ENCODE peak calls at places on chromosomes 2 and 18, in six cellular contexts. B is psoas muscle, K is kidney, Z is breast epithelium, J is RWPE2, N is tibial artery. X is an unnamed sample.
A peak's percentile ranks its signal among the peaks of the same experiment; 100 is the strongest.

GRCh38 chr2:11158916-11159573 is 3.8 kb downstream of the SLC66A3 start:
- DNase-seq in J (no peak), B (no peak), K (no peak), N (no peak), Z (no peak), X (no peak)

GRCh38 chr2:236164201-236164982 is 3.8 kb downstream of the GBX2 start:
- DNase-seq in K (peak; percentile 77), N (no peak), B (no peak), Z (no peak), J (no peak), X (no peak)

GRCh38 chr2:118049140-118050128 is 35.6 kb upstream of the CCDC93 start:
- DNase-seq in J (no peak), B (no peak), Z (no peak), K (no peak), N (no peak), X (no peak)

GRCh38 chr2:222364280-222364895 is 60.0 kb upstream of the SGPP2 start:
- DNase-seq in Z (no peak), B (no peak), K (no peak), J (no peak), N (no peak), X (no peak)

GRCh38 chr2:12918841-12919445 is 202.2 kb downstream of the TRIB2 start:
- DNase-seq in B (peak; percentile 75), N (peak; percentile 84), K (peak; percentile 84), J (no peak), Z (no peak), X (peak; percentile 75)

GRCh38 chr2:102677219-102678215 is 58.2 kb downstream of the SLC9A2 start:
- DNase-seq in N (no peak), Z (no peak), K (no peak), J (no peak), B (no peak), X (no peak)

GRCh38 chr18:75133721-75134645 is 75.0 kb downstream of the PTGR3 start:
- DNase-seq in B (no peak), Z (no peak), N (no peak), K (no peak), J (no peak), X (no peak)

GRCh38 chr2:18831916-18832510 is 242.6 kb upstream of the NT5C1B start:
- DNase-seq in B (no peak), K (no peak), J (no peak), N (no peak), Z (no peak), X (peak; percentile 54)

GRCh38 chr2:163779970-163780597 is 44.3 kb upstream of the FIGN start:
- DNase-seq in B (no peak), N (no peak), J (peak; percentile 61), Z (no peak), K (no peak), X (no peak)

GRCh38 chr2:208879666-208880065 is 473.1 kb downstream of the PTH2R start:
- DNase-seq in J (no peak), B (no peak), N (no peak), Z (no peak), K (no peak), X (no peak)

GRCh38 chr2:47401789-47402554 is 984 bp upstream of the MSH2 start:
- DNase-seq in Z (peak; percentile 31), J (no peak), B (no peak), K (no peak), N (no peak), X (no peak)

GRCh38 chr2:71156531-71156930 is 26.1 kb downstream of the MPHOSPH10 start:
- DNase-seq in B (no peak), J (no peak), N (no peak), K (no peak), Z (no peak), X (no peak)

GRCh38 chr2:177584293-177584692 is 191.7 kb downstream of the AGPS start:
- DNase-seq in Z (no peak), B (no peak), N (no peak), J (no peak), K (no peak), X (no peak)

GRCh38 chr2:32423536-32423935 is 66.7 kb downstream of the BIRC6 start:
- DNase-seq in K (no peak), B (no peak), J (no peak), Z (no peak), N (no peak), X (no peak)

GRCh38 chr2:188983427-188984101 is 9.4 kb downstream of the COL3A1 start:
- DNase-seq in K (no peak), N (no peak), Z (no peak), B (no peak), J (no peak), X (no peak)

GRCh38 chr2:72828840-72829507 is 3.1 kb upstream of the EXOC6B start:
- DNase-seq in K (no peak), J (no peak), N (no peak), Z (no peak), B (no peak), X (no peak)

GRCh38 chr2:233059797-233060499 is at the start of gene INPP5D:
- DNase-seq in Z (peak; percentile 48), J (no peak), K (peak; percentile 84), B (peak; percentile 65), N (peak; percentile 61), X (peak; percentile 20)

GRCh38 chr2:52919668-52920067 is 847.9 kb upstream of the CHAC2 start:
- DNase-seq in Z (no peak), B (no peak), J (no peak), K (no peak), N (no peak), X (no peak)

GRCh38 chr2:196336715-196337617 is 165.6 kb upstream of the STK17B start:
- DNase-seq in J (no peak), Z (no peak), B (no peak), K (no peak), N (no peak), X (no peak)

GRCh38 chr2:65549262-65550036 is 117.0 kb upstream of the SPRED2 start:
- DNase-seq in N (no peak), K (no peak), Z (no peak), B (no peak), J (no peak), X (no peak)

GRCh38 chr2:226583715-226584114 is 215.9 kb downstream of the IRS1 start:
- DNase-seq in K (no peak), Z (no peak), J (no peak), N (no peak), B (no peak), X (no peak)

GRCh38 chr18:50194623-50195532 is at the start of gene MYO5B:
- DNase-seq in K (peak; percentile 93), J (peak; percentile 70), B (peak; percentile 56), N (no peak), Z (peak; percentile 73), X (peak; percentile 72)

GRCh38 chr2:143901185-143901842 is 618.6 kb downstream of the ZEB2 start:
- DNase-seq in N (no peak), B (no peak), J (no peak), Z (no peak), K (no peak), X (no peak)

GRCh38 chr18:62781893-62782292 is 66.6 kb downstream of the PHLPP1 start:
- DNase-seq in N (peak; percentile 29), J (peak; percentile 55), Z (no peak), B (peak; percentile 55), K (no peak), X (no peak)

GRCh38 chr18:56382541-56382940 is 255.9 kb downstream of the TXNL1 start:
- DNase-seq in N (no peak), Z (no peak), B (no peak), J (no peak), K (no peak), X (peak; percentile 75)

GRCh38 chr2:101295895-101296294 is 12.6 kb downstream of the RNF149 start:
- DNase-seq in K (no peak), B (no peak), N (no peak), Z (no peak), J (no peak), X (no peak)

GRCh38 chr2:218659988-218660358 is 490 bp downstream of the BCS1L start:
- DNase-seq in B (no peak), J (no peak), Z (no peak), N (no peak), K (no peak), X (no peak)

GRCh38 chr18:9366126-9366714 is 31.6 kb downstream of the TWSG1 start:
- DNase-seq in K (no peak), Z (peak; percentile 56), J (peak; percentile 65), N (peak; percentile 32), B (no peak), X (peak; percentile 30)

DNA sequence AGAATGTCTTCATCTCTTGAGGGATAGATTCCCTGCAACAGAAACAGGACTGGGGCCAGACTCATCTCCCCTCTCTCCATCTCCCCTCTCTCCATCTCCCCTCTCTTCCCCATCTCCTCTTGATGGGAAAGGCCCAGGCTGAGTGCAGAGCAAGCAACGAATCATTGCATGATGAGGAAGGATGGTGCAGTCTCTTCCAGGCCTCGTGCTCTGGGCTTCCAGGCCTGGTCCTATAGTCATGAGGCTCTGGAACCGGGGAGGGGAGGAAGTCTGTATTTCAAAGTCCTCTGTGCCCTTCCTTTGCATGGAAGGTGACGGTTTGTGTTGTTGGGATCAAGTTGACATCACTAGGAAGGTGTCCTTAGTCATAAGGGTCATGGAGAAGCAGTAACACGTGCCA is 115.6 kb upstream of the NEDD4L start:
- DNase-seq in K (no peak), J (no peak), N (no peak), Z (no peak), B (no peak), X (no peak)
- H3K4me1 ChIP-seq in K (no peaks in the 10 kb centered on the region), J (peaks cover 15% of the 10 kb centered on the region), N (no peaks in the 10 kb centered on the region), Z (no peaks in the 10 kb centered on the region), B (no peaks in the 10 kb centered on the region), X (no peaks in the 10 kb centered on the region)

GRCh38 chr2:134232461-134232860 is 21.4 kb upstream of the MGAT5 start:
- DNase-seq in Z (no peak), J (no peak), N (no peak), K (no peak), B (no peak), X (no peak)
- H3K4me1 ChIP-seq in Z (no peaks in the 10 kb centered on the region), J (peaks cover 17% of the 10 kb centered on the region), N (peaks cover 6% of the 10 kb centered on the region), K (peaks cover 10% of the 10 kb centered on the region), B (peaks cover 4% of the 10 kb centered on the region), X (no peaks in the 10 kb centered on the region)

GRCh38 chr2:28340312-28341202 is 52.1 kb upstream of the FOSL2 start:
- DNase-seq in J (no peak), K (peak; percentile 48), N (no peak), B (peak; percentile 26), Z (no peak), X (no peak)

GRCh38 chr2:28336993-28337627 is 55.5 kb upstream of the FOSL2 start:
- DNase-seq in Z (no peak), J (no peak), B (peak; percentile 55), N (no peak), K (peak; percentile 68), X (no peak)

GRCh38 chr2:28339516-28340175 is 53.0 kb upstream of the FOSL2 start:
- DNase-seq in K (peak; percentile 59), N (no peak), B (peak; percentile 46), J (no peak), Z (no peak), X (no peak)

GRCh38 chr2:28338046-28338753 is 54.5 kb upstream of the FOSL2 start:
- DNase-seq in J (no peak), B (peak; percentile 90), N (peak; percentile 83), K (peak; percentile 87), Z (peak; percentile 68), X (peak; percentile 78)

GRCh38 chr2:28338754-28339325 is 53.8 kb upstream of the FOSL2 start:
- DNase-seq in N (no peak), Z (no peak), K (peak; percentile 65), J (no peak), B (peak; percentile 57), X (no peak)
- H3K4me1 ChIP-seq in N (peaks cover 74% of the 10 kb centered on the region), Z (no peaks in the 10 kb centered on the region), K (peaks cover 18% of the 10 kb centered on the region), J (peaks cover 16% of the 10 kb centered on the region), B (peaks cover 54% of the 10 kb centered on the region), X (peaks cover 37% of the 10 kb centered on the region)

GRCh38 chr2:240903191-240904060 is 2.7 kb upstream of the CROCC2 start:
- DNase-seq in J (no peak), N (no peak), Z (no peak), K (peak; percentile 70), B (peak; percentile 39), X (no peak)
- H3K4me1 ChIP-seq in J (no peaks in the 10 kb centered on the region), N (peaks cover 6% of the 10 kb centered on the region), Z (no peaks in the 10 kb centered on the region), K (no peaks in the 10 kb centered on the region), B (peaks cover 12% of the 10 kb centered on the region), X (peaks cover 8% of the 10 kb centered on the region)